ENCODE peak calls at places on chromosomes 5 and 9, in ten cellular contexts. One of them, this sample, is unnamed.

GRCh38 chr5:155700333-155700732 is 626.6 kb upstream of the SGCD start:
- DNase-seq in spleen: no peak
- DNase-seq in Peyer's patch: no peak
- DNase-seq in ovary: no peak
- DNase-seq in breast epithelium: no peak
- DNase-seq in suprapubic skin: no peak
- DNase-seq in endothelial cell of umbilical vein: no peak
- DNase-seq in A549: peak
- DNase-seq in IMR-90: no peak
- DNase-seq in prostate gland: no peak
- DNase-seq in this sample: no peak

GRCh38 chr9:4196886-4197285 is 103.0 kb downstream of the GLIS3 start:
- DNase-seq in breast epithelium: no peak
- DNase-seq in A549: peak
- DNase-seq in prostate gland: no peak
- DNase-seq in Peyer's patch: no peak
- DNase-seq in suprapubic skin: no peak
- DNase-seq in ovary: no peak
- DNase-seq in endothelial cell of umbilical vein: peak
- DNase-seq in spleen: no peak
- DNase-seq in IMR-90: no peak
- DNase-seq in this sample: no peak

GRCh38 chr5:180389252-180390101 is 36.3 kb upstream of the GFPT2 start:
- DNase-seq in endothelial cell of umbilical vein: no peak
- DNase-seq in ovary: no peak
- DNase-seq in A549: no peak
- DNase-seq in spleen: no peak
- DNase-seq in Peyer's patch: peak
- DNase-seq in prostate gland: no peak
- DNase-seq in IMR-90: no peak
- DNase-seq in breast epithelium: peak
- DNase-seq in suprapubic skin: no peak
- DNase-seq in this sample: no peak

GRCh38 chr5:113278976-113279375 is 155.8 kb downstream of the TSSK1B start:
- DNase-seq in suprapubic skin: no peak
- DNase-seq in ovary: no peak
- DNase-seq in breast epithelium: no peak
- DNase-seq in A549: no peak
- DNase-seq in endothelial cell of umbilical vein: no peak
- DNase-seq in Peyer's patch: no peak
- DNase-seq in prostate gland: no peak
- DNase-seq in IMR-90: peak
- DNase-seq in spleen: no peak
- DNase-seq in this sample: no peak

GRCh38 chr9:101716629-101717028 is 21.8 kb downstream of the GRIN3A start:
- DNase-seq in breast epithelium: no peak
- DNase-seq in Peyer's patch: no peak
- DNase-seq in A549: no peak
- DNase-seq in spleen: no peak
- DNase-seq in ovary: no peak
- DNase-seq in IMR-90: no peak
- DNase-seq in suprapubic skin: no peak
- DNase-seq in endothelial cell of umbilical vein: no peak
- DNase-seq in prostate gland: no peak
- DNase-seq in this sample: no peak

GRCh38 chr5:43663916-43664315 is 60.9 kb downstream of the NNT start:
- DNase-seq in A549: no peak
- DNase-seq in ovary: no peak
- DNase-seq in prostate gland: no peak
- DNase-seq in breast epithelium: no peak
- DNase-seq in suprapubic skin: no peak
- DNase-seq in IMR-90: no peak
- DNase-seq in endothelial cell of umbilical vein: no peak
- DNase-seq in Peyer's patch: no peak
- DNase-seq in spleen: no peak
- DNase-seq in this sample: no peak

GRCh38 chr9:108104991-108105390 is 615.4 kb upstream of the KLF4 start:
- DNase-seq in endothelial cell of umbilical vein: no peak
- DNase-seq in IMR-90: no peak
- DNase-seq in spleen: no peak
- DNase-seq in A549: no peak
- DNase-seq in ovary: no peak
- DNase-seq in Peyer's patch: no peak
- DNase-seq in prostate gland: peak
- DNase-seq in breast epithelium: no peak
- DNase-seq in suprapubic skin: no peak
- DNase-seq in this sample: no peak

GRCh38 chr9:16257604-16258003 is 612.9 kb downstream of the BNC2 start:
- DNase-seq in endothelial cell of umbilical vein: peak
- DNase-seq in ovary: no peak
- DNase-seq in breast epithelium: no peak
- DNase-seq in spleen: no peak
- DNase-seq in prostate gland: no peak
- DNase-seq in IMR-90: no peak
- DNase-seq in Peyer's patch: no peak
- DNase-seq in A549: peak
- DNase-seq in suprapubic skin: no peak
- DNase-seq in this sample: no peak

GRCh38 chr5:34552129-34552528 is 104.0 kb upstream of the RAI14 start:
- DNase-seq in spleen: no peak
- DNase-seq in IMR-90: peak
- DNase-seq in Peyer's patch: no peak
- DNase-seq in suprapubic skin: no peak
- DNase-seq in endothelial cell of umbilical vein: no peak
- DNase-seq in prostate gland: no peak
- DNase-seq in ovary: no peak
- DNase-seq in breast epithelium: no peak
- DNase-seq in A549: no peak
- DNase-seq in this sample: no peak

GRCh38 chr9:114143214-114143613 is 12.1 kb upstream of the COL27A1 start:
- DNase-seq in breast epithelium: no peak
- DNase-seq in suprapubic skin: no peak
- DNase-seq in ovary: no peak
- DNase-seq in endothelial cell of umbilical vein: no peak
- DNase-seq in Peyer's patch: no peak
- DNase-seq in prostate gland: no peak
- DNase-seq in spleen: no peak
- DNase-seq in IMR-90: no peak
- DNase-seq in A549: no peak
- DNase-seq in this sample: no peak

GRCh38 chr9:35529156-35529823 is 39.4 kb downstream of the RUSC2 start:
- DNase-seq in prostate gland: no peak
- DNase-seq in breast epithelium: no peak
- DNase-seq in IMR-90: no peak
- DNase-seq in A549: no peak
- DNase-seq in ovary: no peak
- DNase-seq in spleen: no peak
- DNase-seq in endothelial cell of umbilical vein: no peak
- DNase-seq in Peyer's patch: no peak
- DNase-seq in suprapubic skin: no peak
- DNase-seq in this sample: no peak

GRCh38 chr9:35521708-35522107 is 31.8 kb downstream of the RUSC2 start:
- DNase-seq in endothelial cell of umbilical vein: no peak
- DNase-seq in prostate gland: no peak
- DNase-seq in A549: peak
- DNase-seq in Peyer's patch: no peak
- DNase-seq in suprapubic skin: no peak
- DNase-seq in spleen: no peak
- DNase-seq in IMR-90: peak
- DNase-seq in ovary: no peak
- DNase-seq in breast epithelium: no peak
- DNase-seq in this sample: no peak

GRCh38 chr9:35522725-35523124 is 32.8 kb downstream of the RUSC2 start:
- DNase-seq in prostate gland: no peak
- DNase-seq in spleen: no peak
- DNase-seq in Peyer's patch: no peak
- DNase-seq in IMR-90: no peak
- DNase-seq in breast epithelium: no peak
- DNase-seq in endothelial cell of umbilical vein: no peak
- DNase-seq in ovary: no peak
- DNase-seq in suprapubic skin: no peak
- DNase-seq in A549: no peak
- DNase-seq in this sample: no peak

GRCh38 chr9:35522189-35522588 is 32.3 kb downstream of the RUSC2 start:
- DNase-seq in spleen: no peak
- DNase-seq in IMR-90: no peak
- DNase-seq in ovary: no peak
- DNase-seq in suprapubic skin: no peak
- DNase-seq in Peyer's patch: no peak
- DNase-seq in endothelial cell of umbilical vein: no peak
- DNase-seq in breast epithelium: no peak
- DNase-seq in prostate gland: no peak
- DNase-seq in A549: no peak
- DNase-seq in this sample: no peak

DNA sequence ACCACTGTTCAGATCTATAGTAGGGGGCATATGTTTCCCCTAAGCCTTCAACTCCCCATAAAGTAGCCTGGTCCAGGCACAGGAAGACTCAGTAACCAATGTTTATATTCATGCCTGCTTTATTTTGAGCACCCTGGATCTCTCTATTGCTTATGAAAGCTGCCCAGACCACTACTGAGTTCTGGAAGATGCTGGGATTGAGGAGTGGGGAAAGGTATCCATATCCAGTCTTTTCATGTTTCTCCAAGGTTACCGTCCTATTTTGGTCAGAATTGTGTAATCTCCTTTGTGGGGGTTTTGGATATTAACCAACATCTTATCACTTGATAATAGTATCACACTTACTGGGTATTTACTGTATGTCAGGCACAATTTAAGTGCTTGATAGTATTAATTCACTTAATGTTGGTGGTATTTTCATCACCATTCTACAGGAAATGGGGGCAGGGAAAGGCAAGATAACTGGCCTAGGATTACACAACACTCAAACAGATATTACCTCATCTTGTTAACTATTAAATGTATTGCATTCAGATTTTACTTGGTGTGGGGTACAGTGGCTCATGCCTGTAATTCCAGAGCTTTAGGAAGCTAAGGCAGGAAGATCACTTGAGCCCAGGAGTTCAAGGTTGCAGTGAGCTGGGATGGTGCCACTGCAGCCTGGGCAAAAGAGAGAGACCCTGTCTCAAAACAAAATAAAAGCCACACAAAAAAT is 36.3 kb downstream of the RUSC2 start:
- DNase-seq in suprapubic skin: no peak
- DNase-seq in ovary: no peak
- DNase-seq in IMR-90: peak
- DNase-seq in spleen: no peak
- DNase-seq in endothelial cell of umbilical vein: peak
- DNase-seq in Peyer's patch: no peak
- DNase-seq in A549: peak
- DNase-seq in breast epithelium: no peak
- DNase-seq in prostate gland: no peak
- DNase-seq in this sample: no peak
- TF ChIP-seq POLR2A in suprapubic skin: no peak
- TF ChIP-seq POLR2A in ovary: no peak
- TF ChIP-seq POLR2A in IMR-90: no peak
- TF ChIP-seq POLR2A in spleen: no peak
- TF ChIP-seq POLR2A in endothelial cell of umbilical vein: no peak
- TF ChIP-seq POLR2A in Peyer's patch: no peak
- TF ChIP-seq POLR2A in A549: no peak
- TF ChIP-seq POLR2A in breast epithelium: no peak
- TF ChIP-seq POLR2A in prostate gland: no peak
- TF ChIP-seq POLR2A in this sample: no peak

GRCh38 chr9:135075234-135076142 is 12.0 kb upstream of the OLFM1 start:
- DNase-seq in IMR-90: no peak
- DNase-seq in suprapubic skin: no peak
- DNase-seq in spleen: peak
- DNase-seq in breast epithelium: peak
- DNase-seq in Peyer's patch: peak
- DNase-seq in A549: no peak
- DNase-seq in prostate gland: peak
- DNase-seq in ovary: peak
- DNase-seq in endothelial cell of umbilical vein: no peak
- DNase-seq in this sample: peak
- TF ChIP-seq POLR2A in IMR-90: no peak
- TF ChIP-seq POLR2A in suprapubic skin: no peak
- TF ChIP-seq POLR2A in spleen: no peak
- TF ChIP-seq POLR2A in breast epithelium: no peak
- TF ChIP-seq POLR2A in Peyer's patch: no peak
- TF ChIP-seq POLR2A in A549: no peak
- TF ChIP-seq POLR2A in prostate gland: peak
- TF ChIP-seq POLR2A in ovary: no peak
- TF ChIP-seq POLR2A in endothelial cell of umbilical vein: no peak
- TF ChIP-seq POLR2A in this sample: no peak

GRCh38 chr9:127450831-127451680 is at the start of the genes LRSAM1 and RPL12:
- DNase-seq in Peyer's patch: peak
- DNase-seq in IMR-90: peak
- DNase-seq in suprapubic skin: peak
- DNase-seq in A549: peak
- DNase-seq in breast epithelium: peak
- DNase-seq in endothelial cell of umbilical vein: peak
- DNase-seq in spleen: peak
- DNase-seq in prostate gland: peak
- DNase-seq in ovary: peak
- DNase-seq in this sample: peak
- TF ChIP-seq POLR2A in Peyer's patch: peak
- TF ChIP-seq POLR2A in IMR-90: peak
- TF ChIP-seq POLR2A in suprapubic skin: peak
- TF ChIP-seq POLR2A in A549: peak
- TF ChIP-seq POLR2A in breast epithelium: peak
- TF ChIP-seq POLR2A in endothelial cell of umbilical vein: peak
- TF ChIP-seq POLR2A in spleen: peak
- TF ChIP-seq POLR2A in prostate gland: peak
- TF ChIP-seq POLR2A in ovary: peak
- TF ChIP-seq POLR2A in this sample: peak

GRCh38 chr5:95730730-95731570 is at the start of gene RHOBTB3:
- DNase-seq in prostate gland: peak
- DNase-seq in endothelial cell of umbilical vein: peak
- DNase-seq in spleen: peak
- DNase-seq in breast epithelium: peak
- DNase-seq in A549: peak
- DNase-seq in suprapubic skin: peak
- DNase-seq in IMR-90: peak
- DNase-seq in Peyer's patch: peak
- DNase-seq in ovary: peak
- DNase-seq in this sample: no peak
- TF ChIP-seq POLR2A in prostate gland: peak
- TF ChIP-seq POLR2A in endothelial cell of umbilical vein: peak
- TF ChIP-seq POLR2A in spleen: no peak
- TF ChIP-seq POLR2A in breast epithelium: peak
- TF ChIP-seq POLR2A in A549: peak
- TF ChIP-seq POLR2A in suprapubic skin: no peak
- TF ChIP-seq POLR2A in IMR-90: peak
- TF ChIP-seq POLR2A in Peyer's patch: peak
- TF ChIP-seq POLR2A in ovary: peak
- TF ChIP-seq POLR2A in this sample: no peak

DNA sequence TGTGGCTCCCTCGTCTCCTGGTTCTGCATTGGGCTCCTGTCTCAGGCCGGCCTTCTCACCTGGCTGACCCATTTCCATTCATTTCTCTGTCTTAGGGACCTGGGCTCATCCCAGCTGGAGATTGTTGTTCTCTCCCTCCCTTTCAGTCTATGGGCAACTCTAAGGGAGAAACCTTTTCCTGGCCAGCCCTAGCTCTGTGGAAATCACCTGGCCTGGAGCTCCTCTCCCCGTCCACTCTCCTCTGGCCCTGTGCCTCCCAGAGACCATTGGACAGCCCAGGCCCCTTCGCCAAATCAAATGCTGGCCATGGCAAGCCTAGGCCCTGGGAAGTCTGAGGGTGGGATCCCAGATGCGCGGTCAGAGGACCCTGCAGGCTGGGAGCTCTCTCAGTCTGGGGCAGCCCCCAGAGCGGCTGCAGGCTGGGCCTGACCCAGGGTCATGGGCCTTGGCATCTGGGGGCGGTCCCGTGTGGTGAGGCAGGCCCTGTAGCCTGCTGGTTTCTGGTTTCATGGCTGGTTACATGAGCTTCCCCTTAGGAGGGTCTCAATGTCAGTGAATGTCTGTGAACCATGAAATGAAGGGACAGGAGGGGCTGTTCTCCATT is 253.5 kb downstream of the AOPEP start:
- DNase-seq in spleen: no peak
- DNase-seq in prostate gland: no peak
- DNase-seq in Peyer's patch: no peak
- DNase-seq in suprapubic skin: no peak
- DNase-seq in A549: no peak
- DNase-seq in IMR-90: no peak
- DNase-seq in endothelial cell of umbilical vein: no peak
- DNase-seq in breast epithelium: no peak
- DNase-seq in ovary: no peak
- DNase-seq in this sample: no peak
- TF ChIP-seq POLR2A in spleen: no peak
- TF ChIP-seq POLR2A in prostate gland: no peak
- TF ChIP-seq POLR2A in Peyer's patch: no peak
- TF ChIP-seq POLR2A in suprapubic skin: no peak
- TF ChIP-seq POLR2A in A549: no peak
- TF ChIP-seq POLR2A in IMR-90: no peak
- TF ChIP-seq POLR2A in endothelial cell of umbilical vein: no peak
- TF ChIP-seq POLR2A in breast epithelium: no peak
- TF ChIP-seq POLR2A in ovary: no peak
- TF ChIP-seq POLR2A in this sample: no peak